ENCODE peak calls at places on chromosomes 11 and 22, in nine cellular contexts. B is activated T-helper 1 cell treated with anti-CD3 and anti-CD28 coated beads, Interleukin-2, amount 50 U/mL, for 16 hours; F is Karpas-422; P is activated T-cell treated with anti-CD3 and anti-CD28 coated beads, Interleukin-2, amount 50 U/mL, for 24 hours; K is AG20443; I is NCI-H2029 treated with DMSO at 0.1 percent for 48 hours; A is NCI-H748 treated with DMSO at 0.1 percent for 48 hours; U is type B pancreatic cell; N is HFFc6. H is an unnamed sample.

GRCh38 chr11:71577469-71578004 is 5.1 kb downstream of the KRTAP5-11 start:
- DNase-seq in B (no peak), F (no peak), P (no peak), K (no peak), I (no peak), A (no peak), U (no peak), N (no peak), H (no peak)

GRCh38 chr22:20981787-20982562 is at the start of gene LZTR1:
- DNase-seq in B (peak), F (peak), P (peak), K (peak), I (peak), A (no peak), U (peak), N (peak), H (peak)

GRCh38 chr22:42933783-42934144 is 76.7 kb upstream of the ARFGAP3 start:
- DNase-seq in B (no peak), F (peak), P (no peak), K (peak), I (no peak), A (no peak), U (no peak), N (peak), H (peak)

GRCh38 chr11:5618807-5619206 is 6.0 kb upstream of the TRIM34 start:
- DNase-seq in B (no peak), F (no peak), P (no peak), K (peak), I (no peak), A (no peak), U (no peak), N (peak), H (peak)

GRCh38 chr11:134761926-134762247 is 349.8 kb upstream of the B3GAT1 start:
- DNase-seq in B (no peak), F (no peak), P (no peak), K (no peak), I (no peak), A (no peak), U (no peak), N (no peak), H (no peak)

GRCh38 chr11:44651535-44652130 is 75.1 kb upstream of the TSPAN18 start:
- DNase-seq in B (no peak), F (peak), P (no peak), K (no peak), I (no peak), A (no peak), U (peak), N (no peak), H (no peak)

GRCh38 chr22:45932066-45932465 is 44.9 kb downstream of the WNT7B start:
- DNase-seq in B (no peak), F (no peak), P (no peak), K (no peak), I (no peak), A (no peak), U (no peak), N (no peak), H (no peak)

GRCh38 chr22:20724676-20725454 is 49.0 kb upstream of the SERPIND1 start:
- DNase-seq in B (no peak), F (no peak), P (no peak), K (no peak), I (no peak), A (no peak), U (no peak), N (no peak), H (no peak)

GRCh38 chr11:18749681-18750319 is 23.8 kb upstream of the IGSF22 start:
- DNase-seq in B (no peak), F (no peak), P (no peak), K (peak), I (no peak), A (no peak), U (no peak), N (peak), H (peak)

GRCh38 chr22:29305836-29306174 is 645 bp upstream of the GAS2L1 start:
- DNase-seq in B (no peak), F (no peak), P (no peak), K (no peak), I (no peak), A (no peak), U (no peak), N (no peak), H (no peak)

GRCh38 chr11:1749020-1749758 is 1.2 kb downstream of the IFITM10 start:
- DNase-seq in B (no peak), F (no peak), P (no peak), K (peak), I (no peak), A (no peak), U (peak), N (no peak), H (no peak)

GRCh38 chr11:71323876-71324526 is 71.6 kb upstream of the SHANK2 start:
- DNase-seq in B (no peak), F (no peak), P (no peak), K (no peak), I (no peak), A (no peak), U (no peak), N (no peak), H (no peak)

GRCh38 chr11:75796091-75796435 is 18.9 kb upstream of the UVRAG start:
- DNase-seq in B (no peak), F (no peak), P (no peak), K (no peak), I (no peak), A (no peak), U (no peak), N (no peak), H (no peak)

GRCh38 chr11:127485541-127485940 is 485.0 kb upstream of the KIRREL3 start:
- DNase-seq in B (no peak), F (no peak), P (no peak), K (no peak), I (no peak), A (no peak), U (no peak), N (no peak), H (peak)

GRCh38 chr22:29129644-29130201 is 56.9 kb downstream of the KREMEN1 start:
- DNase-seq in B (no peak), F (no peak), P (no peak), K (peak), I (peak), A (no peak), U (no peak), N (no peak), H (no peak)

GRCh38 chr11:2927851-2928604 is 1.2 kb downstream of the PHLDA2 start:
- DNase-seq in B (no peak), F (no peak), P (no peak), K (peak), I (no peak), A (no peak), U (no peak), N (peak), H (peak)

GRCh38 chr22:42621505-42622002 is 6.9 kb upstream of the POLDIP3 start:
- DNase-seq in B (no peak), F (peak), P (peak), K (peak), I (no peak), A (no peak), U (peak), N (peak), H (peak)

H was measured in choroid plexus epithelial cell.